ENCODE peak calls at places on chromosomes 6 and 20, in six cellular contexts. B is PC-9, U is PC-3, C is hepatocyte, F is A549, A is OCI-LY7. J is an unnamed sample.
A peak's percentile ranks its signal among the peaks of the same experiment; 100 is the strongest.

GRCh38 chr6:79670789-79671188 is 39.7 kb downstream of the SH3BGRL2 start:
- DNase-seq in U (no peak), A (no peak), C (no peak), B (peak; percentile 34), F (no peak), J (no peak)

GRCh38 chr20:58511364-58511763 is 3.8 kb downstream of the APCDD1L start:
- DNase-seq in F (no peak), B (peak; percentile 91), U (no peak), C (peak; percentile 23), A (no peak), J (peak; percentile 88)

GRCh38 chr20:56802805-56803204 is 173.7 kb downstream of the TFAP2C start:
- DNase-seq in C (no peak), A (no peak), B (no peak), F (no peak), U (no peak), J (no peak)

GRCh38 chr6:78995946-78996345 is 82.1 kb downstream of the PHIP start:
- DNase-seq in F (no peak), B (no peak), A (no peak), C (no peak), U (no peak), J (no peak)

GRCh38 chr6:159819932-159820640 is 20.0 kb downstream of the PNLDC1 start:
- DNase-seq in C (no peak), F (no peak), U (no peak), A (peak; percentile 54), B (no peak), J (no peak)

GRCh38 chr20:3068986-3069900 is 2.2 kb upstream of the OXT start:
- DNase-seq in A (peak; percentile 45), B (peak; percentile 92), F (no peak), C (no peak), U (peak; percentile 43), J (no peak)

GRCh38 chr6:53014034-53014433 is 18.9 kb upstream of the GSTA4 start:
- DNase-seq in U (no peak), C (peak; percentile 30), B (peak; percentile 90), A (no peak), F (no peak), J (peak; percentile 58)

GRCh38 chr20:38883081-38883980 is 42.9 kb upstream of the FAM83D start:
- DNase-seq in C (no peak), F (no peak), U (no peak), A (peak; percentile 63), B (peak; percentile 30), J (peak; percentile 36)

GRCh38 chr6:33609444-33610034 is 11.6 kb upstream of the ITPR3 start:
- DNase-seq in B (peak; percentile 48), U (peak; percentile 70), C (no peak), A (peak; percentile 41), F (no peak), J (no peak)

GRCh38 chr6:33837971-33838665 is 34.3 kb upstream of the MLN start:
- DNase-seq in U (no peak), C (peak; percentile 42), B (no peak), F (no peak), A (no peak), J (peak; percentile 72)

GRCh38 chr6:30719791-30720737 is at the start of gene TUBB:
- DNase-seq in F (peak; percentile 78), A (peak; percentile 98), B (peak; percentile 94), C (peak; percentile 99), U (peak; percentile 98), J (peak; percentile 99)
- TF ChIP-seq CTCF in F (no peak), A (no peak), B (peak; percentile 17), C (peak; percentile 7), U (no peak), J (no peak)

GRCh38 chr6:131731224-131731623 is 20.4 kb upstream of the CTAGE9 start:
- DNase-seq in C (no peak), A (no peak), B (no peak), F (no peak), U (no peak), J (no peak)
- H3K9me3 ChIP-seq in C (no peaks in the 10 kb centered on the region), A (no peaks in the 10 kb centered on the region), B (no peaks in the 10 kb centered on the region), F (no peaks in the 10 kb centered on the region), U (no peaks in the 10 kb centered on the region), J (no peaks in the 10 kb centered on the region)

GRCh38 chr20:10427060-10427692 is 6.8 kb downstream of the MKKS start:
- DNase-seq in C (peak; percentile 76), F (peak; percentile 55), B (peak; percentile 56), U (peak; percentile 67), A (peak; percentile 52), J (peak; percentile 66)
- TF ChIP-seq CTCF in C (peak; percentile 95), F (peak; percentile 98), B (peak; percentile 85), U (peak; percentile 96), A (peak; percentile 98), J (peak; percentile 84)

GRCh38 chr20:20895537-20895936 is 183.1 kb upstream of the RALGAPA2 start:
- DNase-seq in C (no peak), A (no peak), B (no peak), F (no peak), U (no peak), J (no peak)

GRCh38 chr20:20892328-20892727 is 179.9 kb upstream of the RALGAPA2 start:
- DNase-seq in A (no peak), U (no peak), F (no peak), C (no peak), B (no peak), J (no peak)

GRCh38 chr20:20890751-20891150 is 178.3 kb upstream of the RALGAPA2 start:
- DNase-seq in B (no peak), A (no peak), C (no peak), U (no peak), F (no peak), J (no peak)

GRCh38 chr20:20894753-20895152 is 182.3 kb upstream of the RALGAPA2 start:
- DNase-seq in B (no peak), U (peak; percentile 15), F (no peak), A (no peak), C (no peak), J (no peak)

GRCh38 chr20:20894280-20894679 is 181.8 kb upstream of the RALGAPA2 start:
- DNase-seq in B (no peak), C (no peak), A (no peak), U (no peak), F (no peak), J (no peak)
- H3K9me3 ChIP-seq in B (peaks cover 3% of the 10 kb centered on the region), C (no peaks in the 10 kb centered on the region), A (no peaks in the 10 kb centered on the region), U (no peaks in the 10 kb centered on the region), F (no peaks in the 10 kb centered on the region), J (no peaks in the 10 kb centered on the region)

DNA sequence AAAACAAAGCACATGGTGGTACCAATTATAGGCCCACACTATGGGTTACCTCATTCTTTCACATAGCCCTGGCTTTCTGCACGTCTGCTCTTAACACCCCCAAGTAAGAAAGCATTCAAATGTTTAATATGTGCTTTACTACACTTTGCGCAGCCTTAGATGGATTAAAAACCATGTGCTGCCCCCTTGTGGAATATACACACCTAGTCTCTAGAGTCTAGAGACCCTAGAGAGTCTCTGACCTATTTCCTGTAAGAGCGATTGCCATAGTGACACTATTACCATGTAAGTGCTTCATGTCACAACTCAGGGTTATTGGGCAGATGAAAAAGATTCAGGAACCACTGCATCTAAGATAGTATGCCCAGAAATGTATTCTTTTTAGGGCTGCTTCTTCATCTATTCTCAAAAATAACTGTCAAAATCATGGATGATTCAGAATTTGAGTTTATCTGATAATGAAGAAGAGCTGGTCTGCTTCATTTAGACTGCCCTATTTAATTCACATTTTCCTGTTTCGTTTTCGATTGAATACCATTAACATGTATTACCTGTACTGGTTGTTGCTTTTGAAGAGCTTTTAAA is 186.3 kb downstream of the ADGB start:
- DNase-seq in U (peak; percentile 66), A (peak; percentile 58), F (peak; percentile 3), B (no peak), C (peak; percentile 49), J (peak; percentile 66)
- TF ChIP-seq CTCF in U (peak; percentile 75), A (peak; percentile 81), F (peak; percentile 45), B (peak; percentile 69), C (peak; percentile 51), J (peak; percentile 56)

GRCh38 chr20:48007356-48007755 is 222.1 kb upstream of the SULF2 start:
- DNase-seq in B (no peak), F (no peak), C (no peak), A (no peak), U (no peak), J (no peak)

GRCh38 chr20:48010623-48011022 is 225.3 kb upstream of the SULF2 start:
- DNase-seq in B (no peak), C (no peak), F (no peak), U (no peak), A (no peak), J (no peak)

GRCh38 chr20:48012401-48012974 is 227.2 kb upstream of the SULF2 start:
- DNase-seq in U (peak; percentile 98), F (no peak), C (peak; percentile 48), B (peak; percentile 97), A (peak; percentile 24), J (no peak)

GRCh38 chr20:48008850-48009535 is 223.7 kb upstream of the SULF2 start:
- DNase-seq in B (no peak), U (no peak), F (no peak), A (no peak), C (no peak), J (no peak)

GRCh38 chr20:48011025-48011424 is 225.7 kb upstream of the SULF2 start:
- DNase-seq in A (no peak), C (no peak), U (no peak), F (no peak), B (no peak), J (no peak)
- H3K9me3 ChIP-seq in A (peaks cover 52% of the 10 kb centered on the region), C (peaks cover 4% of the 10 kb centered on the region), U (peaks cover 14% of the 10 kb centered on the region), F (peaks cover 28% of the 10 kb centered on the region), B (peaks cover 34% of the 10 kb centered on the region), J (no peaks in the 10 kb centered on the region)

DNA sequence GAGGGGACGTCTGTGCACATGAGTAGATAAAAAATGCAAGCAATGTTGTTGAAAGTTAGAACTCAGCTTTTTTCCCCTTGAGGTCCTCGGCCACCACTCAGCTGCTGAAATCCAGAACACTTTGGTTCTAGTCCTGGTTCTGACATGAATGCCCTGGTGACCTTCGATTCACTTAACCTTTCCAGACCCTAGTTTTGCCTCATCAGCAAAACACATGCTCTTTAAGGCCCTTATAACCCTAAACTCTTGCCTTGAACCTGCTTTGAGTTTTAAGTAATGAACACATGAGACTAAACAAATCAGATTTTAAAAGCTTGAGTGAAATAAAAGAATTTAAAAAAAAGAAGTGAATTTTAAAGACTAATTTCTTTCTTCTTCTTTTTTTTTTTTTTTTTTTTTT is 33.4 kb downstream of the BMP6 start:
- DNase-seq in F (no peak), A (no peak), B (no peak), U (no peak), C (no peak), J (no peak)
- TF ChIP-seq CTCF in F (no peak), A (no peak), B (no peak), U (no peak), C (no peak), J (no peak)

GRCh38 chr20:39974966-39975501 is 714.0 kb downstream of the MAFB start:
- DNase-seq in B (no peak), C (no peak), U (no peak), F (no peak), A (no peak), J (no peak)
- H3K9me3 ChIP-seq in B (no peaks in the 10 kb centered on the region), C (no peaks in the 10 kb centered on the region), U (peaks cover 3% of the 10 kb centered on the region), F (no peaks in the 10 kb centered on the region), A (no peaks in the 10 kb centered on the region), J (no peaks in the 10 kb centered on the region)

DNA sequence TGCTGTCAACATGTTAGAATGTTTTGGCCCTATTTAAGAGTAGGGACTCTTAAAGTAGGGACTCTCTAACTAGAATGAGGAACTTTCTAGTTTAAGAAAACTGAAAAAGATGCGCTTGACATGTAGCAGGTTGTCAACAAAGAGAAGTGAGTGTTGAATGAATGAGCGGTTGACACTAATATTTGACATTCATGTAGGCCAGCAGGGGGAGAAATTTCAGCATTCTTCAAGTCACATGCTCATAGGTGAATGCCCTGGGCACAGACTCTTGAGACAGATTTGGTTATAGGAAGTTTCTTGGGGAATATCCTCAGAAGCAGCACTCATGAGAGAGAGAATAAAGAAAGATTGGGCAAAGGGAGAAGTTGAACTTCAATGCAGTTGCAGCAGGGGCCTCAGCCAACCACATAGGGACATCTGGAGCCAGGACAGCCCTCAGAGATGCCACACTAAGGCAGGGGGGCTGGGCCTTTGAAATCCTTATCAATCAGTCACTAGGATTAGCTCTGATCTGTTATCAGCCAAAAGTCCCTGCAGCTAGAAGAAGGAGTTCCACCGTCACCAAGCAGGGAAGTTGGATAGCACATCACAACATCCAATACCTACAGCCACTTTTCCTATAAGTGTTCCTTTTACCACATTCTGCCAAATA is 145.1 kb upstream of the FKBP1C start:
- DNase-seq in F (no peak), B (no peak), A (peak; percentile 19), C (peak; percentile 39), U (peak; percentile 6), J (peak; percentile 5)
- TF ChIP-seq CTCF in F (peak; percentile 33), B (peak; percentile 45), A (peak; percentile 62), C (peak; percentile 31), U (peak; percentile 39), J (no peak)